ENCODE peak calls at places on chromosomes 3 and 15, in six cellular contexts. One of them, this sample, is unnamed.

GRCh38 chr3:117524890-117525289 is 815.3 kb downstream of the TUSC7 start:
- DNase-seq in psoas muscle: no peak
- DNase-seq in GM20000: no peak
- DNase-seq in CD4-positive, alpha-beta T cell: no peak
- DNase-seq in nephron progenitor cell: no peak
- DNase-seq in cardiac muscle cell: peak; percentile 52
- DNase-seq in this sample: no peak

GRCh38 chr3:20316238-20316637 is 130.2 kb upstream of the SGO1 start:
- DNase-seq in cardiac muscle cell: no peak
- DNase-seq in CD4-positive, alpha-beta T cell: no peak
- DNase-seq in GM20000: no peak
- DNase-seq in nephron progenitor cell: no peak
- DNase-seq in psoas muscle: no peak
- DNase-seq in this sample: no peak

GRCh38 chr3:127734754-127735473 is 62.2 kb downstream of the ABTB1 start:
- DNase-seq in CD4-positive, alpha-beta T cell: no peak
- DNase-seq in psoas muscle: peak; percentile 56
- DNase-seq in nephron progenitor cell: no peak
- DNase-seq in cardiac muscle cell: peak; percentile 98
- DNase-seq in GM20000: no peak
- DNase-seq in this sample: no peak

GRCh38 chr3:189914799-189915198 is 205.9 kb downstream of the P3H2 start:
- DNase-seq in nephron progenitor cell: no peak
- DNase-seq in psoas muscle: no peak
- DNase-seq in GM20000: no peak
- DNase-seq in cardiac muscle cell: peak; percentile 88
- DNase-seq in CD4-positive, alpha-beta T cell: no peak
- DNase-seq in this sample: no peak

GRCh38 chr15:83170474-83171165 is 37.0 kb downstream of the HDGFL3 start:
- DNase-seq in CD4-positive, alpha-beta T cell: no peak
- DNase-seq in psoas muscle: no peak
- DNase-seq in cardiac muscle cell: no peak
- DNase-seq in GM20000: no peak
- DNase-seq in nephron progenitor cell: no peak
- DNase-seq in this sample: no peak

GRCh38 chr15:35289029-35289617 is 204.0 kb upstream of the NANOGP8 start:
- DNase-seq in CD4-positive, alpha-beta T cell: no peak
- DNase-seq in psoas muscle: no peak
- DNase-seq in GM20000: peak; percentile 48
- DNase-seq in nephron progenitor cell: peak; percentile 25
- DNase-seq in cardiac muscle cell: peak; percentile 82
- DNase-seq in this sample: no peak

GRCh38 chr3:55486857-55487375 is at the start of gene WNT5A:
- DNase-seq in CD4-positive, alpha-beta T cell: no peak
- DNase-seq in psoas muscle: peak; percentile 39
- DNase-seq in nephron progenitor cell: peak; percentile 84
- DNase-seq in cardiac muscle cell: peak; percentile 60
- DNase-seq in GM20000: no peak
- DNase-seq in this sample: peak; percentile 40

GRCh38 chr3:143084856-143085731 is 34.5 kb upstream of the CHST2 start:
- DNase-seq in GM20000: peak; percentile 72
- DNase-seq in cardiac muscle cell: peak; percentile 75
- DNase-seq in nephron progenitor cell: no peak
- DNase-seq in CD4-positive, alpha-beta T cell: no peak
- DNase-seq in psoas muscle: no peak
- DNase-seq in this sample: no peak

GRCh38 chr3:117400303-117400702 is 690.7 kb downstream of the TUSC7 start:
- DNase-seq in psoas muscle: no peak
- DNase-seq in nephron progenitor cell: no peak
- DNase-seq in cardiac muscle cell: no peak
- DNase-seq in CD4-positive, alpha-beta T cell: no peak
- DNase-seq in GM20000: no peak
- DNase-seq in this sample: no peak

GRCh38 chr3:20648921-20649381 is 462.9 kb upstream of the SGO1 start:
- DNase-seq in cardiac muscle cell: peak; percentile 56
- DNase-seq in psoas muscle: no peak
- DNase-seq in CD4-positive, alpha-beta T cell: no peak
- DNase-seq in nephron progenitor cell: no peak
- DNase-seq in GM20000: no peak
- DNase-seq in this sample: no peak

GRCh38 chr15:94234300-94234699 is 2.9 kb downstream of the MCTP2 start:
- DNase-seq in CD4-positive, alpha-beta T cell: no peak
- DNase-seq in cardiac muscle cell: peak; percentile 30
- DNase-seq in nephron progenitor cell: no peak
- DNase-seq in GM20000: no peak
- DNase-seq in psoas muscle: no peak
- DNase-seq in this sample: no peak

GRCh38 chr15:83278191-83278590 is 6.3 kb downstream of the BNC1 start:
- DNase-seq in GM20000: no peak
- DNase-seq in nephron progenitor cell: no peak
- DNase-seq in cardiac muscle cell: peak; percentile 55
- DNase-seq in psoas muscle: no peak
- DNase-seq in CD4-positive, alpha-beta T cell: no peak
- DNase-seq in this sample: no peak

GRCh38 chr3:196222876-196223595 is 6.7 kb downstream of the SLC51A start:
- DNase-seq in CD4-positive, alpha-beta T cell: no peak
- DNase-seq in nephron progenitor cell: no peak
- DNase-seq in cardiac muscle cell: no peak
- DNase-seq in psoas muscle: no peak
- DNase-seq in GM20000: no peak
- DNase-seq in this sample: no peak

GRCh38 chr15:73683624-73684536 is at the start of gene CD276:
- DNase-seq in cardiac muscle cell: peak; percentile 78
- DNase-seq in psoas muscle: peak; percentile 86
- DNase-seq in nephron progenitor cell: peak; percentile 89
- DNase-seq in CD4-positive, alpha-beta T cell: no peak
- DNase-seq in GM20000: peak; percentile 84
- DNase-seq in this sample: peak; percentile 68

GRCh38 chr15:75203017-75203907 is 1.6 kb downstream of the C15orf39 start:
- DNase-seq in GM20000: no peak
- DNase-seq in nephron progenitor cell: no peak
- DNase-seq in CD4-positive, alpha-beta T cell: no peak
- DNase-seq in psoas muscle: no peak
- DNase-seq in cardiac muscle cell: peak; percentile 14
- DNase-seq in this sample: no peak

GRCh38 chr15:72474466-72474911 is 359 bp downstream of the ARIH1 start:
- DNase-seq in CD4-positive, alpha-beta T cell: no peak
- DNase-seq in psoas muscle: no peak
- DNase-seq in GM20000: no peak
- DNase-seq in nephron progenitor cell: peak; percentile 65
- DNase-seq in cardiac muscle cell: no peak
- DNase-seq in this sample: no peak

GRCh38 chr15:72475674-72476073 is 1.5 kb downstream of the ARIH1 start:
- DNase-seq in nephron progenitor cell: no peak
- DNase-seq in CD4-positive, alpha-beta T cell: no peak
- DNase-seq in cardiac muscle cell: no peak
- DNase-seq in psoas muscle: no peak
- DNase-seq in GM20000: no peak
- DNase-seq in this sample: no peak

GRCh38 chr15:72472907-72473669 is 1.0 kb upstream of the ARIH1 start:
- DNase-seq in GM20000: no peak
- DNase-seq in psoas muscle: no peak
- DNase-seq in cardiac muscle cell: peak; percentile 35
- DNase-seq in nephron progenitor cell: no peak
- DNase-seq in CD4-positive, alpha-beta T cell: no peak
- DNase-seq in this sample: no peak

GRCh38 chr15:72473670-72474465 is at the start of gene ARIH1:
- DNase-seq in CD4-positive, alpha-beta T cell: peak; percentile 96
- DNase-seq in nephron progenitor cell: peak; percentile 98
- DNase-seq in cardiac muscle cell: peak; percentile 98
- DNase-seq in GM20000: peak; percentile 94
- DNase-seq in psoas muscle: peak; percentile 97
- DNase-seq in this sample: peak; percentile 98

GRCh38 chr15:72474912-72475601 is 927 bp downstream of the ARIH1 start:
- DNase-seq in CD4-positive, alpha-beta T cell: peak; percentile 75
- DNase-seq in GM20000: peak; percentile 74
- DNase-seq in nephron progenitor cell: peak; percentile 75
- DNase-seq in cardiac muscle cell: peak; percentile 90
- DNase-seq in psoas muscle: peak; percentile 80
- DNase-seq in this sample: peak; percentile 58
- TF ChIP-seq CTCF in CD4-positive, alpha-beta T cell: peak; percentile 17
- TF ChIP-seq CTCF in GM20000: no peak
- TF ChIP-seq CTCF in nephron progenitor cell: no peak
- TF ChIP-seq CTCF in cardiac muscle cell: no peak
- TF ChIP-seq CTCF in psoas muscle: no peak
- TF ChIP-seq CTCF in this sample: no peak

DNA sequence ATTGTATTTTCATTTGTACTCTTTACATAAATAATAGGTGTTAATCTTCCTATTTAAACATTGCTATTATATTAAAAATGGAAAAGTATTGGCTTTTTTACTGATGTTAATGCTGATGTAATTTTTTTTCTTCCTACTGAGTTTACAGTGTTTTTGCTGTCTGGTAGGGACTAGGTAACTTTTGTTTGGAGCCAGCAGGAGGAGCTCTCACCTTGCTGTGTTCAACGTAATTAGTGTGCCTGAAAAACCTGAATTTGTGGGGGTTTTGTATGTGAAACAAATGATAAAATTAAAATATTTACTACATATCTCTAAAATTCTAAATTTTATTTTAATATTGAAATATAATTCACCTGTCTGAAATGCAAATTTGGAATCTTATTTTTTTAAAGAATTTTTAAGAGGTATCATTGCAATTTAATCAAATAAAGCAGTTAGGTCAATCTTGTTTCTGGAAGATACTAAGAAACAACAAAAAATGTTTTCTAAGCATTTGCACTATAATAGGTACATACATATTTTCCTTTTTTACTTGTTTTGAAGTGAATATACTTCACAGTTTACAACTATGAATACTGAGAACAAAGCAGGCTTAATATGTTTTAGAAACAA is 48.8 kb downstream of the EPHA6 start:
- DNase-seq in cardiac muscle cell: peak; percentile 29
- DNase-seq in GM20000: peak; percentile 4
- DNase-seq in nephron progenitor cell: peak; percentile 47
- DNase-seq in psoas muscle: no peak
- DNase-seq in CD4-positive, alpha-beta T cell: no peak
- DNase-seq in this sample: peak; percentile 19
- TF ChIP-seq CTCF in cardiac muscle cell: peak; percentile 59
- TF ChIP-seq CTCF in GM20000: peak; percentile 65
- TF ChIP-seq CTCF in nephron progenitor cell: peak; percentile 82
- TF ChIP-seq CTCF in psoas muscle: peak; percentile 45
- TF ChIP-seq CTCF in CD4-positive, alpha-beta T cell: no peak
- TF ChIP-seq CTCF in this sample: peak; percentile 94

DNA sequence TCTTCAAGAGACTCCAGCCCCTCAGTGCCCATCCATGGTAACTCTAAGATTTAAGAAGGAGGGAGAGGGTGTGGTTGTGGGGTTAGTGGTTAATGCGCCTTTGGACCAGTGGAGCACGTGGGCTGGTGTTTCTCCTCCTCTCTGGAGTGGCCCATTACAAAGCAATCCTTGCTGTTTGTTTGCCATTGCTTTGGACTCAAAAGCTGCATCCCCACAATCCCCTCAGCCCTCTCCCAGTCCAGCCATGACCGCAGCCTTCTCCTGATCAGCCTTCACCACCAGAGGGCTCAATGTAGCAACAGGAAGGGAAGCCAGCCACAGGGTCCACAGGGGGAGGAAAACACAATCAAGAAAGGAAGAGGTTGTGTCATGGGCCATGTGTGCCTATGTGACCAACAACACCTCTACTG is 38.4 kb upstream of the FAM174B start:
- DNase-seq in CD4-positive, alpha-beta T cell: no peak
- DNase-seq in cardiac muscle cell: peak; percentile 51
- DNase-seq in GM20000: no peak
- DNase-seq in nephron progenitor cell: peak; percentile 37
- DNase-seq in psoas muscle: no peak
- DNase-seq in this sample: peak; percentile 51
- TF ChIP-seq CTCF in CD4-positive, alpha-beta T cell: no peak
- TF ChIP-seq CTCF in cardiac muscle cell: peak; percentile 61
- TF ChIP-seq CTCF in GM20000: peak; percentile 4
- TF ChIP-seq CTCF in nephron progenitor cell: no peak
- TF ChIP-seq CTCF in psoas muscle: no peak
- TF ChIP-seq CTCF in this sample: peak; percentile 58

GRCh38 chr3:150372320-150373118 is 35.6 kb upstream of the TSC22D2 start:
- DNase-seq in psoas muscle: no peak
- DNase-seq in CD4-positive, alpha-beta T cell: no peak
- DNase-seq in GM20000: peak; percentile 14
- DNase-seq in cardiac muscle cell: no peak
- DNase-seq in nephron progenitor cell: no peak
- DNase-seq in this sample: no peak
- TF ChIP-seq CTCF in psoas muscle: no peak
- TF ChIP-seq CTCF in CD4-positive, alpha-beta T cell: no peak
- TF ChIP-seq CTCF in GM20000: no peak
- TF ChIP-seq CTCF in cardiac muscle cell: peak; percentile 30
- TF ChIP-seq CTCF in nephron progenitor cell: no peak
- TF ChIP-seq CTCF in this sample: peak; percentile 48

GRCh38 chr15:50685976-50686467 is 575 bp downstream of the TRPM7 start:
- DNase-seq in nephron progenitor cell: peak; percentile 66
- DNase-seq in cardiac muscle cell: peak; percentile 65
- DNase-seq in psoas muscle: peak; percentile 50
- DNase-seq in CD4-positive, alpha-beta T cell: peak; percentile 58
- DNase-seq in GM20000: peak; percentile 79
- DNase-seq in this sample: peak; percentile 24

GRCh38 chr15:50686468-50687301 is at the start of gene TRPM7:
- DNase-seq in CD4-positive, alpha-beta T cell: peak; percentile 78
- DNase-seq in psoas muscle: peak; percentile 94
- DNase-seq in GM20000: peak; percentile 93
- DNase-seq in nephron progenitor cell: peak; percentile 84
- DNase-seq in cardiac muscle cell: peak; percentile 91
- DNase-seq in this sample: peak; percentile 77

GRCh38 chr15:50687302-50687902 is 805 bp upstream of the TRPM7 start:
- DNase-seq in psoas muscle: no peak
- DNase-seq in cardiac muscle cell: no peak
- DNase-seq in nephron progenitor cell: no peak
- DNase-seq in GM20000: no peak
- DNase-seq in CD4-positive, alpha-beta T cell: no peak
- DNase-seq in this sample: no peak

GRCh38 chr15:50681467-50681866 is 5.1 kb downstream of the TRPM7 start:
- DNase-seq in GM20000: no peak
- DNase-seq in nephron progenitor cell: no peak
- DNase-seq in CD4-positive, alpha-beta T cell: no peak
- DNase-seq in cardiac muscle cell: no peak
- DNase-seq in psoas muscle: no peak
- DNase-seq in this sample: no peak

DNA sequence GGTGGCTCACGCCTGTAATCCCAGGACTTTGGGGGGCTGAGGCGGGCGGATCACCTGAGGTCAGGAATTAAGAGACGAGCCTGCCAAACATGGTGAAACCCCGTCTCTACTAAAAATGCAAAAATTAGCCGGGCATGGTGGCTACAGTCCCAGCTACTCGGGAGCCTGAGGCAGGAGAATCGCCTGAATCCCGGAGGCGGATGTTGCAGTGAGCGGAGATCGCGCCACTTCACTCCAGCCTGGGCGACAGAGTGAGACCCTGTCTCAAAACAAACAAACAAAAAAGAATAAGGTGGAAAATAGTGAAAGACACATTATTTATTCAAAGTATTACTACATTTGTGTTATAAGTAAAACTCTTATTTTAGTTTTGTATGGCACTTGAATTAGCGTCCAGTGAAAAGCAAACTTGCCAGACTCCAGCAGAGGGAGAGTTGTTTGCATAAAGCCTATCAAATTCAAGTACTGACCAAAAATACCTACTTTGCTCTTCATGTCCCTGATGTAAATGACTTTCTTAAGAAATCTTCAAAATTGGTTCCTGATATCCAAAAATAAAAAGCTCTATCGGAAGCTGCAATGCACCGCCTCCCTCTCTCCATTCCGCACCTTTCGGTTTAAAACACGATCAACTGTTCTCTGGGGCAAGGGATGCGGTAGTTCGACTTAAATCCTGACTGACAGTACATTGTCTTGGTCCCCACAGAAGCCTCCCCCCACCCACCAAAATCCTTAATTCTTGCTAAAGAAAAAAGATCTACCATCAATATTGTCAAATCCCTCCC is 1.2 kb downstream of the TRPM7 start:
- DNase-seq in GM20000: peak; percentile 4
- DNase-seq in cardiac muscle cell: peak; percentile 25
- DNase-seq in CD4-positive, alpha-beta T cell: no peak
- DNase-seq in psoas muscle: no peak
- DNase-seq in nephron progenitor cell: no peak
- DNase-seq in this sample: no peak
- TF ChIP-seq CTCF in GM20000: no peak
- TF ChIP-seq CTCF in cardiac muscle cell: no peak
- TF ChIP-seq CTCF in CD4-positive, alpha-beta T cell: no peak
- TF ChIP-seq CTCF in psoas muscle: no peak
- TF ChIP-seq CTCF in nephron progenitor cell: no peak
- TF ChIP-seq CTCF in this sample: no peak

This sample was measured in neural crest cell.